ENCODE peak calls at places on chromosomes 1 and 21, in five cellular contexts. One of them, this sample, is unnamed.

GRCh38 chr1:46817814-46818213 is 19.0 kb downstream of the CYP4B1 start:
- DNase-seq in mesendoderm: no peak
- DNase-seq in H1: no peak
- DNase-seq in H9: no peak
- DNase-seq in IMR-90: no peak
- DNase-seq in this sample: no peak

GRCh38 chr1:214003233-214003632 is 15.5 kb downstream of the PROX1 start:
- DNase-seq in mesendoderm: no peak
- DNase-seq in H1: no peak
- DNase-seq in H9: no peak
- DNase-seq in IMR-90: no peak
- DNase-seq in this sample: no peak

GRCh38 chr1:236185687-236186086 is 43.3 kb downstream of the GPR137B start:
- DNase-seq in mesendoderm: no peak
- DNase-seq in H1: no peak
- DNase-seq in H9: no peak
- DNase-seq in IMR-90: no peak
- DNase-seq in this sample: no peak

GRCh38 chr21:45995686-45996179 is 14.2 kb downstream of the COL6A1 start:
- DNase-seq in mesendoderm: no peak
- DNase-seq in H1: no peak
- DNase-seq in H9: peak
- DNase-seq in IMR-90: no peak
- DNase-seq in this sample: no peak

GRCh38 chr1:44500181-44501021 is 95.3 kb downstream of the RNF220 start:
- DNase-seq in mesendoderm: peak
- DNase-seq in H1: no peak
- DNase-seq in H9: peak
- DNase-seq in IMR-90: no peak
- DNase-seq in this sample: peak

GRCh38 chr1:13619909-13620308 is 36.3 kb downstream of the PDPN start:
- DNase-seq in mesendoderm: peak
- DNase-seq in H1: no peak
- DNase-seq in H9: no peak
- DNase-seq in IMR-90: no peak
- DNase-seq in this sample: no peak

GRCh38 chr21:20377250-20377649 is 621.0 kb upstream of the NCAM2 start:
- DNase-seq in mesendoderm: no peak
- DNase-seq in H1: no peak
- DNase-seq in H9: no peak
- DNase-seq in IMR-90: no peak
- DNase-seq in this sample: no peak

GRCh38 chr1:89725016-89725380 is 92.1 kb downstream of the LRRC8C start:
- DNase-seq in mesendoderm: no peak
- DNase-seq in H1: no peak
- DNase-seq in H9: no peak
- DNase-seq in IMR-90: peak
- DNase-seq in this sample: no peak

GRCh38 chr1:16174261-16174871 is 18.5 kb upstream of the EPHA2 start:
- DNase-seq in mesendoderm: no peak
- DNase-seq in H1: no peak
- DNase-seq in H9: no peak
- DNase-seq in IMR-90: no peak
- DNase-seq in this sample: no peak

GRCh38 chr1:16175610-16176553 is 20.0 kb upstream of the EPHA2 start:
- DNase-seq in mesendoderm: no peak
- DNase-seq in H1: no peak
- DNase-seq in H9: no peak
- DNase-seq in IMR-90: peak
- DNase-seq in this sample: no peak

GRCh38 chr1:16172964-16173446 is 17.1 kb upstream of the EPHA2 start:
- DNase-seq in mesendoderm: no peak
- DNase-seq in H1: no peak
- DNase-seq in H9: no peak
- DNase-seq in IMR-90: peak
- DNase-seq in this sample: no peak

GRCh38 chr1:16173447-16174260 is 17.8 kb upstream of the EPHA2 start:
- DNase-seq in mesendoderm: peak
- DNase-seq in H1: no peak
- DNase-seq in H9: peak
- DNase-seq in IMR-90: peak
- DNase-seq in this sample: no peak

GRCh38 chr1:16174886-16175598 is 19.2 kb upstream of the EPHA2 start:
- DNase-seq in mesendoderm: no peak
- DNase-seq in H1: no peak
- DNase-seq in H9: no peak
- DNase-seq in IMR-90: no peak
- DNase-seq in this sample: peak
- H2BK15ac ChIP-seq in mesendoderm: no peak
- H2BK15ac ChIP-seq in H1: no peak
- H2BK15ac ChIP-seq in H9: no peak
- H2BK15ac ChIP-seq in IMR-90: peak
- H2BK15ac ChIP-seq in this sample: peak

GRCh38 chr1:6350416-6351088 is 43.0 kb downstream of the ACOT7 start:
- DNase-seq in mesendoderm: no peak
- DNase-seq in H1: no peak
- DNase-seq in H9: no peak
- DNase-seq in IMR-90: no peak
- DNase-seq in this sample: no peak
- H2BK15ac ChIP-seq in mesendoderm: no peak
- H2BK15ac ChIP-seq in H1: no peak
- H2BK15ac ChIP-seq in H9: no peak
- H2BK15ac ChIP-seq in IMR-90: no peak
- H2BK15ac ChIP-seq in this sample: no peak

DNA sequence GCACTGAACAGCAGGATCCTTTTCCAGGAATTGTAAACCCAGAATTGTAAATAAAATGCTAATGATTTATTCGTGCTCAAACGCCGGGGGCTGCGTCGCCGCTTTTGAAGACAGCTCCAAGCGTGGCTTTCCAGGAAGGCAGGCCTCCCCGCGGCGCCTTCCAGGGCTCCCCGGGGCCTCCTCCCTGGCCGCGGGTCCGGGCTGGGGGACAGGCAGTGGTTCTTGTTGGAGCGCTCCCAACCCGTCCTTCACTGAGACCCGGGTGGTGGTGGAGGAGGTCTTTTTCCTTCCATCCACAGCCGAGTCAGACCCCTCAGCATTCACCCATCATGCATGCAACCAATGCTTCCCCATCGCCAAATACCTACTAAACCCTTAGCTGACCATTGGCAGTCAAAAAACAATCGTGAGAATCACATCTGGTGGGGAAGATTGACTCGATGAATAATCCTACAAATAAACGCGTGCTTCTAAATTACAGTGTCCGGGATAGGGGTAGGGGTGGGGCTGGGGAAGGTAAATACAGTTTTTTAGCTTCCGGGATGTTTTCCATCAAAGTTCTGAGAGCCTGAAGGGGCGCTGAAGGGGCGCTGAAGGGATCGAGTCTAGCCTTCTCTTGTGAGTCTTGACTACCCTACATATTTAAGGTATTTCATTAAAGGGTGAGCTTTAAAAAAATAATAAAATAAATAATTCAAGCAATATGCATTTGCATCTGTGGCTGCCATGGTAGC is 40.7 kb downstream of the RRAGC start:
- DNase-seq in mesendoderm: peak
- DNase-seq in H1: no peak
- DNase-seq in H9: peak
- DNase-seq in IMR-90: no peak
- DNase-seq in this sample: no peak
- H2BK15ac ChIP-seq in mesendoderm: no peak
- H2BK15ac ChIP-seq in H1: no peak
- H2BK15ac ChIP-seq in H9: no peak
- H2BK15ac ChIP-seq in IMR-90: no peak
- H2BK15ac ChIP-seq in this sample: peak

GRCh38 chr1:154405762-154406571 is 824 bp downstream of the IL6R start:
- DNase-seq in mesendoderm: peak
- DNase-seq in H1: no peak
- DNase-seq in H9: no peak
- DNase-seq in IMR-90: peak
- DNase-seq in this sample: peak
- H2BK15ac ChIP-seq in mesendoderm: no peak
- H2BK15ac ChIP-seq in H1: peak
- H2BK15ac ChIP-seq in H9: no peak
- H2BK15ac ChIP-seq in IMR-90: peak
- H2BK15ac ChIP-seq in this sample: peak

GRCh38 chr1:8662380-8663072 is 154.9 kb downstream of the RERE start:
- DNase-seq in mesendoderm: no peak
- DNase-seq in H1: no peak
- DNase-seq in H9: no peak
- DNase-seq in IMR-90: no peak
- DNase-seq in this sample: no peak

GRCh38 chr1:8663915-8664331 is 153.5 kb downstream of the RERE start:
- DNase-seq in mesendoderm: no peak
- DNase-seq in H1: no peak
- DNase-seq in H9: no peak
- DNase-seq in IMR-90: peak
- DNase-seq in this sample: no peak

GRCh38 chr1:8664887-8665286 is 152.6 kb downstream of the RERE start:
- DNase-seq in mesendoderm: no peak
- DNase-seq in H1: no peak
- DNase-seq in H9: no peak
- DNase-seq in IMR-90: no peak
- DNase-seq in this sample: no peak

GRCh38 chr1:8661185-8662110 is 156.0 kb downstream of the RERE start:
- DNase-seq in mesendoderm: peak
- DNase-seq in H1: no peak
- DNase-seq in H9: no peak
- DNase-seq in IMR-90: peak
- DNase-seq in this sample: no peak

GRCh38 chr1:8663090-8663802 is 154.2 kb downstream of the RERE start:
- DNase-seq in mesendoderm: no peak
- DNase-seq in H1: no peak
- DNase-seq in H9: no peak
- DNase-seq in IMR-90: no peak
- DNase-seq in this sample: no peak
- H2BK15ac ChIP-seq in mesendoderm: no peak
- H2BK15ac ChIP-seq in H1: no peak
- H2BK15ac ChIP-seq in H9: no peak
- H2BK15ac ChIP-seq in IMR-90: peak
- H2BK15ac ChIP-seq in this sample: no peak

GRCh38 chr1:3773572-3774502 is 1.3 kb downstream of the SMIM1 start:
- DNase-seq in mesendoderm: no peak
- DNase-seq in H1: no peak
- DNase-seq in H9: no peak
- DNase-seq in IMR-90: no peak
- DNase-seq in this sample: no peak

GRCh38 chr1:3772027-3772714 is 378 bp upstream of the SMIM1 start:
- DNase-seq in mesendoderm: peak
- DNase-seq in H1: peak
- DNase-seq in H9: peak
- DNase-seq in IMR-90: peak
- DNase-seq in this sample: peak

GRCh38 chr1:3774503-3775247 is 2.1 kb downstream of the SMIM1 start:
- DNase-seq in mesendoderm: no peak
- DNase-seq in H1: no peak
- DNase-seq in H9: no peak
- DNase-seq in IMR-90: no peak
- DNase-seq in this sample: no peak

GRCh38 chr1:3771108-3772026 is 1.2 kb upstream of the SMIM1 start:
- DNase-seq in mesendoderm: peak
- DNase-seq in H1: no peak
- DNase-seq in H9: peak
- DNase-seq in IMR-90: no peak
- DNase-seq in this sample: no peak

DNA sequence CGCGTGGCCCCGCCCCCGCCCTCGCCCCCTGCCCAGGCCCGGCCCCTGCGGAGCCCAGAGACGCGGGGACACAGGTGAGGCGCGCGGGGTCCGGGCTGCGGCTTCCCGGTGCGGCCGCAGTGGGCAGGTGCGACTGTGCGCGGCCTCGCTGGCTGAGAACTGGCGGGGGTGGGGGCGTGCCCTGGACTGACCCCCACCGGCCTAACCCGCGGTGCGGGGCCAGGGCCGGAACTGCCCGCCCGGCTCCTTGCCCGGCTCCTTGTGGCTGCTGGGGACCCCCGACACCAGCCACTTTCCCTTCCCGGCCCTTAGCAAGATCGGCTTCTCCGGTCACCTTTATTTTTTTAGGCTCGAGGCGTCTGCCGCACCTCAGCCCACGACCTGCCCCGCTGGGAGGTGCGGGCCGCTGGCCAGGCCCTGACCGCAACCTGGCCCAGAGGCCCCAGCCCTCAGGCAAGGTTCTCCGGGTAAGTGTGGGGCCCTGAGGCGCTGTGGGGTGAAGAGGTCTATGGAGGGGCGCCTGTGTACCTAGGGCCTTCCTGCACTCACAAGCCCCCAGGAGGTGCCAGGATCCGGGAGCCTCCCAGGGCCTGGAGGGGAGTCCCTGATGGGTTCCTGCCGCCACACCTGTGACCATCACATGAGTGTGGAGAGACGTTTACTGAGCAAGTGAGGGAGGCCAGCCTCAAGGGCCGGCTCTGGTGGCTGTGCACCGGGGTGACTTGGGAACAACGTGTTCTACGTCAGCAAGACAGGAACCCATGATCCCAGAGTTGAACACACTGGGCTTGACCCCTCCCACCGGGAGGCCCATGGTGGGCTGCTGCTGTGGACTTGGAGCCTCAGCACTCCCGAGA is at the start of gene SMIM1:
- DNase-seq in mesendoderm: no peak
- DNase-seq in H1: no peak
- DNase-seq in H9: no peak
- DNase-seq in IMR-90: no peak
- DNase-seq in this sample: no peak
- H2BK15ac ChIP-seq in mesendoderm: no peak
- H2BK15ac ChIP-seq in H1: peak
- H2BK15ac ChIP-seq in H9: no peak
- H2BK15ac ChIP-seq in IMR-90: no peak
- H2BK15ac ChIP-seq in this sample: peak